ENCODE peak calls at places on chromosomes 13 and 19, in five cellular contexts. H, B, Z, U and D are unnamed samples.

GRCh38 chr19:38063921-38064320 is 156.9 kb downstream of the SIPA1L3 start:
- DNase-seq in H (no peak), B (no peak), U (no peak), Z (no peak), D (no peak)

GRCh38 chr13:93227280-93227905 is 786 bp downstream of the GPC6 start:
- DNase-seq in U (peak), B (no peak), H (peak), Z (peak), D (no peak)

GRCh38 chr19:52936958-52937334 is 13.7 kb upstream of the ZNF888 start:
- DNase-seq in B (no peak), U (no peak), H (no peak), Z (no peak), D (no peak)

GRCh38 chr19:57466489-57466888 is 9.5 kb upstream of the VN1R1 start:
- DNase-seq in U (no peak), H (peak), Z (no peak), B (no peak), D (no peak)

GRCh38 chr19:16327501-16327900 is 2.9 kb downstream of the KLF2 start:
- DNase-seq in Z (peak), H (no peak), U (no peak), B (no peak), D (no peak)

GRCh38 chr13:30997697-30998547 is 65.5 kb downstream of the TEX26 start:
- DNase-seq in Z (no peak), U (no peak), B (no peak), H (no peak), D (no peak)

GRCh38 chr13:56861472-56861871 is 279.2 kb upstream of the PRR20A start:
- DNase-seq in Z (no peak), B (no peak), H (no peak), U (no peak), D (no peak)

GRCh38 chr13:98327326-98328314 is 150.6 kb upstream of the RNF113B start:
- DNase-seq in U (no peak), Z (peak), H (no peak), B (no peak), D (no peak)

GRCh38 chr19:31678421-31678820 is 329.2 kb upstream of the TSHZ3 start:
- DNase-seq in Z (no peak), B (no peak), H (no peak), U (no peak), D (no peak)

GRCh38 chr19:31675187-31675913 is 326.1 kb upstream of the TSHZ3 start:
- DNase-seq in H (no peak), B (no peak), U (no peak), Z (peak), D (no peak)

GRCh38 chr19:31674503-31675186 is 325.4 kb upstream of the TSHZ3 start:
- DNase-seq in H (no peak), Z (peak), B (no peak), U (no peak), D (no peak)

GRCh38 chr19:31670931-31671330 is 321.7 kb upstream of the TSHZ3 start:
- DNase-seq in Z (no peak), B (no peak), U (no peak), H (no peak), D (no peak)

DNA sequence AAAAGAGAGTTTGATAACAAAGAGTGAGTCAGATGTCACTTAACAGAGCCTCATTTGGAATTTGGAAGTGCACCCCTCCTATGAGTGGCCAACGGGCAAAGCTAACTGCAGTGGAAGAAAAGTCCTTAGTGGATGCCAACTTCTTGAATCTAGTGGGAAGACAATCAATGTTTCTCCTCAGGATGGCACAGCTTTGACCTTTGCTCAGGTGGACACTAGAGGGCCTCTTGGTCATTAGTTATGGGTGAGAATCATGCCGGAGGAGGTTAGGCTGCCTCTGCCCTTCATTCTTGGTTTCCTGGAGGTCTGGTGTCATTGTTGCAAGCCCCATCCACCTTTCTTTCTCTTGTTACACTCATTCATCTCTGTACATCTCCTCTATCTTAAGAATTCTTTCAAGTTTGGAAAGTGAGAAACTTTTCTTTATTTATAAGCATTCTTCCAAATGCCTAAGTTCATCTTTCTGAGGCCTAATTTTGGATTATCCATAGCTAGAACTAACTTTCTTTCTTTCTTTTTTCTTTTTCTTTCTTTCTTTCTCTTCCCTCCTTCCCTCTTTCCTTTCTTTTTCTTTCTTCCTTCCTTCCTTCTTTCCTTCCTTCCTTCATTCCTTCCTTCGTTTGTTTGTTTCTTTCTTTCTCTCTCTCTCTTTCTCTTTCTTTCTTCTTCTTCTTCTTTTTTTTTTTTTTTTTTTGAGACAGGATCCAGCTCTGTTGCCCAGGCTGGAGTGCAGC is 327.2 kb upstream of the TSHZ3 start:
- DNase-seq in H (no peak), Z (no peak), U (peak), B (no peak), D (no peak)
- TF ChIP-seq CTCF in H (no peak), Z (peak), U (no peak), B (no peak), D (no peak)

DNA sequence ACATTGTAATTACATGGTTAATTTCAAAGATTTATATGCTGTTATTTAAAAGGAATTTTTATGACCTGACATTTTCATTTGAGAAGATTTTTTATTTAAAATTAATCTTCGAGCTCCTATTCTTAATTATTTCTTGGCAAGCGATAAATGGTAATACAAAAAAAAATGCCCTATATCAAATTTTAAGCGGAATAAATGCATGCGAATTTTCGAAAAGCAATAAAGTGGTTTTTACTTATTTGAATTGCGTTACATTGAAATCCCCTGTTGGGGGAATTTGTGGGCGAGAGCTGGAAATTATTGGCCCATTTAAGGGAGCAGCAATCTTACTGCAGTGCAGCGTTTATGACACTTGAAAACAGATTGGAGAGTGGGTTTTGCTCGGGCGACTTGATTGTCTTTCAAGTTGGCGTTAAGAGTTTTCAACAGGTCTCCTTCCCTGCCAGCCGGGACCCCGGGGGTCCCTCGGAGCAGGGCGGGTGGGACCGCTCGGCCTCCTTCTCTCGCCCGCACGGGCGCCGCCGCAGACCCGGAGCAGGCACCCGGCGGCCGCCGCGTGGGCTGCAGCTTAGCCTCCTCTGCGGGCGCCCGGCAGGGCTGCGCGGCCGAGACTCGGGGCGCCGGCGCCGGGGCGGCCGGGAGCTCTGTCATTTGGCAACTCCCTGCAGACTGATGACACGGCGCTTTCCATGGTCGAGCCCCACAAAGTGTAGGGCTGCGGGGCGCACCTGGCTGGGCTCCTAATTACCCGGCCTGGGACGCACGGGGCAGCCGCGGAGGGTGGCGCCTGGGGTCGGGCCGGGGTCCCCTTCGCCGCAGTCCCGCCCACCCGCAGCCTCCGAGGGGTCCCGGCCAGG is 255.1 kb upstream of the SOX21 start:
- DNase-seq in H (peak), Z (no peak), B (no peak), U (peak), D (peak)
- TF ChIP-seq CTCF in H (no peak), Z (no peak), B (no peak), U (no peak), D (no peak)

DNA sequence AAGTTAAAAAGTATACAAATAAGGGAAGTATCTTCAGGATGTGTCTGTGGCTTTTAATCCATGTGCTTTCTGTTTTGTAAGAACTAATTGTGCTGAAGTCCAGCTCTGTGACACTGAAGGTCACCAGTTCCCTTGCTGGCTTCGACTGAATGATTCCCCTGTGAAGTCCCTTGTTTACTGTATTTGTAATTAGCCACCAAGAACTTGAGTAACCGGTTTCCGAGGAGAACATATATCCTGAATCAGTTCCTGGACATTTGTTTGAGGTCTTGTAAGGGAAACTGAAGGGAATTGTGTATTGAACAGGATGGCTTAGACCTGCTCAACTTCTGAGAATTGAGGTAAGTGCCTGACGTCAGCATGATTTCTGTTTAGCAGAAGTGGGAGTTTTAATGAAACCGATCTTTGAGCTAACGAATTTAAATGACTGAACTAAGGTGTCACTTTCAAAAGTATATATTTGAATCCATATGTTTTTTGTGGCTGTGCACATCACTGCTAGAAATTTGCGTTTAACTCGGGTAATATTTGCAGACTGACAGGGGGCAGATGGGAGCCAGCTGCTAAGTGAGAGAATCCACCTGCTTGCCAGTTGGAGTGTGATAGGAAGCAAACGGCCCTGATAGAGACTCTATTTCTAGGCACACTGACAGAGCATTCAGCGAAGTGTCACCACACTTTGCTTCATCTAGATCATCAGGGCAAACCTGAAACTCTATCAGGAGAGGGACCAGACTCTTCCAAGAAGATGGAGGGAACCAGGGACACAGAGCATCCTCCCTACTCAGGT is 530.0 kb downstream of the RFC3 start:
- DNase-seq in H (no peak), U (no peak), Z (no peak), B (no peak), D (no peak)
- TF ChIP-seq CTCF in H (no peak), U (no peak), Z (no peak), B (no peak), D (no peak)

DNA sequence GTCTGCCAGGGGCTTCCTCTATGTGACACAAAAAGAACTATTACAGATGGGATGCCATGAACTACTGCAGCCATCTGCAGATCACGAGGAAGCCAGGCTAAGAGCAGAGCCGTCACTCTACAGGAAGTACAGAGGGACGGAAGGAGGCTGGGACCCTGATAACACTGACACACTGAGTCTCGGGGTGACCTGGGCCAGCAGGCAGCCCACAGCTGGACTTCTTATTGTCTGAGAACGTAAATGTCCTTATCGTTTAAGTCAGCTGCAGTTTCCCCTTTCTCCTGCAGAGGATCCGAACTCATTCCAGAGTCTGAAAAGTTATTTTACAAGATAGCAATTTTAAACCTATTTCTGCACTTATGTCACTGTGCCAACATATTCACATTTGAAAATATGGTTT is 20.7 kb downstream of the PARP4 start:
- DNase-seq in B (no peak), U (no peak), H (no peak), Z (no peak), D (no peak)
- TF ChIP-seq CTCF in B (no peak), U (no peak), H (no peak), Z (peak), D (no peak)

DNA sequence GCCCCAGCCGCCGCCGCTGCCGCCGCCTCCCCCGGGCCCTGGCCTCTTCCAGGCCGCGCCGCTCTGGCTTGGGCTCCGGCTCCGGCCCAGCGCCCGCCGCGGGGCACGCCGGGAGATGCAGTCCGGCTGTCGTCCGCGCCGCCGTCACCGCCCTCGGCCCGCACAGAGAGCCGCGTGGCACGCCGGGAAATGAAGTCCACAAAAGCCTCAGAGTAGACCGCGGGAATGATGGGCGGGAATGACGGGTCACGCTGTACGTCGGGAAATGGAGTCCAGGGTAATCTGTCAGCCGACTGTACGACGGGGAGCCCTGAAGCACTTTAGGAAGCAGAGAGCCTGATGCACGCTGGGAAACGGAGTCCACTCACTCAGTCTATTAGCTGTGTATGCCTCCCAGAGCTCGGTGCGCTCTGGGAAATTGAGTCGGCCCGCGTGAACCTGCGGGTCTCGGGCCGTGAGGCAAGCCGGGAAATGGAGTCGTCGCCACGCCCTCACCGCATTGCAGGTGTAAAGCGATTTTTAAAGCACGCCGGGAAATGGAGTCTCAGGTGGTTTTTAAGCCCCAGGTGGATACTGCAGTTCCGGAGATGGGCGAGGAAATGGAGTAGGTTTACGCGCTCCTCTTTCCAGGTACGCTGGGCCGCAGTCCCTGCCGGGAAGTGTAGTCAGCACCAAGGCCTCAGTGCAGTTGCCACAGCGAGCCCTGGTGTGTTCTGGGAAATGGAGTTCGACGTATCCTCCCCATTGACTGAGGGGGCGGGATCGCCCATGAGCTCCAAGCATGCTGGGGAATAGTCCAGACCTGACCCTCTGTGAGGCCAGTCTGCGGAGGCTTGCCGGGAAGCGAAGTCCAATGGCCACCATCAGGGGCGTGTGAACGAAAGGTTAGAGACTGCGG is at the start of gene GSK3A:
- DNase-seq in Z (peak), H (peak), U (peak), B (peak), D (peak)
- TF ChIP-seq CTCF in Z (no peak), H (no peak), U (no peak), B (no peak), D (no peak)

GRCh38 chr13:106378263-106378662 is 157.2 kb downstream of the EFNB2 start:
- DNase-seq in Z (no peak), H (no peak), U (no peak), B (no peak), D (no peak)

GRCh38 chr13:106374631-106375030 is 160.8 kb downstream of the EFNB2 start:
- DNase-seq in Z (no peak), H (no peak), U (no peak), B (no peak), D (no peak)

GRCh38 chr13:106375085-106375484 is 160.4 kb downstream of the EFNB2 start:
- DNase-seq in H (no peak), B (no peak), U (no peak), Z (no peak), D (no peak)

GRCh38 chr13:106377341-106377740 is 158.1 kb downstream of the EFNB2 start:
- DNase-seq in H (no peak), U (no peak), Z (no peak), B (no peak), D (no peak)

GRCh38 chr13:106376411-106377112 is 158.9 kb downstream of the EFNB2 start:
- DNase-seq in Z (peak), U (peak), H (no peak), B (no peak), D (no peak)
- TF ChIP-seq CTCF in Z (peak), U (no peak), H (no peak), B (no peak), D (no peak)

DNA sequence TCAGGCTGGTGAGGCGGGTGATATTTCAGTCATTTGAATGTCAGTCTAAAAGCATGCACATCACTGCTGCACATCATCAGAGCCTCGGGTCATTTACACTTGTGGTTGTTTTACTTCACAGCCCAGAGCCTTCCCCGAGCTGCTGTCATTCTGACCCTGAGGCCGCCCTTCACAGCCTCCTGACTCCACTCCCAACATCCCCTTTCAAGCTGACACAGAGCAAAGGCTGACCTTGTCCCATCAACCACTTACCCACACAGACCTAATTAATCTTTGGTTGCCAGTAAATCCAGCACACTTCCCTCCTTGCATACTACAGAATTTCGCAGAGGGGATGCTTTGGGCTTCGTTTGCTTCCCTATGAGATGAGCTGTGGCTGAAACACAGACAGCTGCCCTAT is 528.1 kb downstream of the DIAPH3 start:
- DNase-seq in Z (no peak), B (no peak), U (no peak), H (no peak), D (no peak)
- TF ChIP-seq CTCF in Z (no peak), B (no peak), U (no peak), H (no peak), D (no peak)

GRCh38 chr19:18074192-18074591 is 12.5 kb downstream of the IL12RB1 start:
- DNase-seq in Z (no peak), H (no peak), U (no peak), B (no peak), D (no peak)
- TF ChIP-seq CTCF in Z (no peak), H (no peak), U (no peak), B (no peak), D (no peak)

GRCh38 chr13:95233026-95233635 is 68.1 kb downstream of the ABCC4 start:
- DNase-seq in Z (peak), H (no peak), U (no peak), B (no peak), D (no peak)
- TF ChIP-seq CTCF in Z (no peak), H (no peak), U (no peak), B (no peak), D (no peak)